ENCODE peak calls at places on chromosomes 3 and 15, in eight cellular contexts. F is astrocyte, N is esophagus squamous epithelium, B is HL-60, O is choroid plexus epithelial cell, P is nephron progenitor cell, A is neural crest cell, S is heart left ventricle. W is an unnamed sample.

GRCh38 chr15:99464137-99464536 is 101.6 kb upstream of the MEF2A start:
- DNase-seq in F (no peak), N (no peak), B (no peak), O (no peak), P (no peak), A (no peak), S (no peak), W (no peak)

GRCh38 chr15:59622289-59622688 is 10.7 kb downstream of the GCNT3 start:
- DNase-seq in F (peak; percentile 18), N (no peak), B (peak; percentile 44), O (peak; percentile 70), P (peak; percentile 53), A (peak; percentile 37), S (no peak), W (peak; percentile 72)

GRCh38 chr3:157447026-157447694 is 10.5 kb downstream of the PTX3 start:
- DNase-seq in F (peak; percentile 39), N (no peak), B (peak; percentile 29), O (peak; percentile 86), P (no peak), A (no peak), S (no peak), W (peak; percentile 53)

GRCh38 chr3:50600841-50601591 is 10.6 kb downstream of the CISH start:
- DNase-seq in F (peak; percentile 94), N (no peak), B (peak; percentile 98), O (peak; percentile 98), P (peak; percentile 29), A (no peak), S (peak; percentile 96), W (peak; percentile 98)

GRCh38 chr15:93865610-93866009 is 365.8 kb upstream of the MCTP2 start:
- DNase-seq in F (no peak), N (no peak), B (peak; percentile 78), O (no peak), P (no peak), A (no peak), S (peak; percentile 21), W (no peak)

GRCh38 chr3:45575491-45575923 is 19.0 kb upstream of the LIMD1 start:
- DNase-seq in F (peak; percentile 83), N (no peak), B (no peak), O (peak; percentile 90), P (no peak), A (no peak), S (no peak), W (peak; percentile 44)

GRCh38 chr15:43872416-43873020 is 45.7 kb downstream of the WDR76 start:
- DNase-seq in F (peak; percentile 60), N (no peak), B (peak; percentile 29), O (peak; percentile 92), P (peak; percentile 63), A (peak; percentile 50), S (peak; percentile 31), W (peak; percentile 61)

GRCh38 chr3:50154840-50155490 is at the start of gene SEMA3F:
- DNase-seq in F (peak; percentile 51), N (no peak), B (peak; percentile 12), O (peak; percentile 62), P (peak; percentile 83), A (peak; percentile 37), S (peak; percentile 55), W (peak; percentile 78)

GRCh38 chr3:30044515-30044914 is 561.9 kb upstream of the TGFBR2 start:
- DNase-seq in F (no peak), N (no peak), B (no peak), O (no peak), P (no peak), A (no peak), S (no peak), W (no peak)

GRCh38 chr3:129599607-129600006 is 6.9 kb downstream of the PLXND1 start:
- DNase-seq in F (peak; percentile 77), N (no peak), B (peak; percentile 91), O (peak; percentile 71), P (no peak), A (no peak), S (peak; percentile 80), W (no peak)

GRCh38 chr15:31318429-31318828 is 8.2 kb upstream of the KLF13 start:
- DNase-seq in F (no peak), N (no peak), B (no peak), O (no peak), P (no peak), A (no peak), S (no peak), W (no peak)

GRCh38 chr3:10116138-10116460 is 624 bp downstream of the BRK1 start:
- DNase-seq in F (peak; percentile 56), N (no peak), B (peak; percentile 30), O (peak; percentile 41), P (no peak), A (no peak), S (no peak), W (peak; percentile 23)

GRCh38 chr3:117393119-117393518 is 683.5 kb downstream of the TUSC7 start:
- DNase-seq in F (peak; percentile 18), N (no peak), B (no peak), O (no peak), P (no peak), A (no peak), S (no peak), W (no peak)

GRCh38 chr3:118882353-118882947 is 152.2 kb downstream of the IGSF11 start:
- DNase-seq in F (peak; percentile 23), N (no peak), B (peak; percentile 45), O (peak; percentile 79), P (peak; percentile 76), A (peak; percentile 74), S (peak; percentile 37), W (peak; percentile 76)

GRCh38 chr3:184230603-184231528 is 1.5 kb downstream of the VWA5B2 start:
- DNase-seq in F (no peak), N (no peak), B (no peak), O (no peak), P (peak; percentile 37), A (no peak), S (no peak), W (peak; percentile 55)

GRCh38 chr15:39281094-39281493 is 299.8 kb upstream of the THBS1 start:
- DNase-seq in F (peak; percentile 97), N (no peak), B (no peak), O (peak; percentile 94), P (no peak), A (no peak), S (no peak), W (no peak)

GRCh38 chr3:184629555-184630160 is 68.1 kb downstream of the EPHB3 start:
- DNase-seq in F (no peak), N (no peak), B (no peak), O (no peak), P (peak; percentile 49), A (no peak), S (no peak), W (no peak)

GRCh38 chr15:47184003-47184404 is 533.3 kb upstream of the SEMA6D start:
- DNase-seq in F (no peak), N (no peak), B (peak; percentile 2), O (no peak), P (peak; percentile 65), A (peak; percentile 41), S (no peak), W (no peak)

GRCh38 chr15:39767921-39768320 is 14.7 kb downstream of the FSIP1 start:
- DNase-seq in F (no peak), N (no peak), B (no peak), O (no peak), P (no peak), A (no peak), S (no peak), W (no peak)

GRCh38 chr3:183247190-183247589 is 5.9 kb upstream of the B3GNT5 start:
- DNase-seq in F (peak; percentile 17), N (no peak), B (no peak), O (peak; percentile 52), P (no peak), A (no peak), S (no peak), W (no peak)

DNA sequence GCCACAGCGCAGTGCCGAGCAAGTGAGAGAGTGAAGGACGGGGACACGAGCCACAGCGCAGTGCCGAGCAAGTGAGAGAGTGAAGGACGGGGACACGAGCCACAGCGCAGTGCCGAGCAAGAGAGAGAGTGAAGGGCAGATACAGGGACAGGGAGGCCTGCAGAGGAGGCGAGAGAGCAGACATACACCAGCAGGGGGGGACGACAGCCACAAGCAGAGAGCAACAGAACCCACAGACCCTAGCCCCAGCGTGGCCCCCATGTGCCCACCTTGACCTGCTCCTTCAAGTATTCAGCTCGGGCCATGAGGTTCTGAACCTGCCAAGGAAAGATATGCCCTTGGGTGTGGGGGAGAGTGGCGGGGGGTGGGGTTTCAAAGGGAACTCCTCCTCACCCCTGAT is 5.5 kb downstream of the ULK3 start:
- DNase-seq in F (no peak), N (no peak), B (no peak), O (no peak), P (no peak), A (no peak), S (no peak), W (no peak)
- TF ChIP-seq CTCF in F (no peak), N (no peak), B (no peak), O (peak; percentile 26), P (no peak), A (peak; percentile 35), S (no peak), W (no peak)

DNA sequence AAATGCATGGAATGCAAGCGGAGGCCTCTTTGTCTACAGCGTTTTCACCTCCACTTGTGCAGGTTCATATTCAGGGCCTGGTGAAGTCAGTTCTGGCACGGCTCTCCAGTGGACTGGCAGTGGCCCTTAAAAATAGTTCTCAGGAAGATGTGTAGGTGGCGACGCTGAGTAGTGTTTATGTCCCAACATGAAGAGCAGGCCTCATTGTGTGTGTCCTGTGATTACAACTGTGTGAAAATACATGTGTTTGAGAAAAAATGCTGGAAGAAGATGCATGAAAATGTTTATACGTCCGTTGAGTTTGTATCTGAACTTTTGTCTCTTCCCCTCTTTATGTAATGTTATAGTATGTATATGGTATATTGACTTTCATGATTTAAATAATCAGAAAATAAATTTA is 7.2 kb downstream of the LIPC start:
- DNase-seq in F (peak; percentile 37), N (no peak), B (peak; percentile 67), O (peak; percentile 77), P (peak; percentile 23), A (peak; percentile 14), S (peak; percentile 62), W (peak; percentile 62)
- TF ChIP-seq CTCF in F (peak; percentile 23), N (peak; percentile 51), B (peak; percentile 26), O (peak; percentile 54), P (no peak), A (peak; percentile 50), S (peak; percentile 46), W (no peak)

DNA sequence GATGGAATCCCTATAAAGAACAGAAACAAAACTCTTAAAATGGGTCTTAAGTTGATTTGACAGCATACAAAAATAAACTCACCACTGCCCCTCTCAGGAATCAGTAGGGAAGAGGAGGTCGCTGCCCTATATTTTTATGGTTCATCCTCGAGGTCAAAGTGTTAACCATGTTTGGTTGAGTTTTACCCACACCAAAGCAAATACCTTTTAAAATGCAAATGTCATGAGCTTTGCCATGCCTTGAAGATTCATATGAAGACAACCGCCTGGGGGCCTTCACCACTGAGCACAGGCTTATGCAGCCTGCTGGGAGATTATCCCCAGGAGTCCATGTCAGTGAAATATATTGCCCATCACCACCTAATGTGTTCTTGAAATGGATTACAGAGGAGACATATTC is 66.1 kb downstream of the GLB1 start:
- DNase-seq in F (no peak), N (no peak), B (no peak), O (no peak), P (no peak), A (no peak), S (no peak), W (no peak)
- TF ChIP-seq CTCF in F (no peak), N (no peak), B (no peak), O (no peak), P (no peak), A (peak; percentile 30), S (no peak), W (no peak)

DNA sequence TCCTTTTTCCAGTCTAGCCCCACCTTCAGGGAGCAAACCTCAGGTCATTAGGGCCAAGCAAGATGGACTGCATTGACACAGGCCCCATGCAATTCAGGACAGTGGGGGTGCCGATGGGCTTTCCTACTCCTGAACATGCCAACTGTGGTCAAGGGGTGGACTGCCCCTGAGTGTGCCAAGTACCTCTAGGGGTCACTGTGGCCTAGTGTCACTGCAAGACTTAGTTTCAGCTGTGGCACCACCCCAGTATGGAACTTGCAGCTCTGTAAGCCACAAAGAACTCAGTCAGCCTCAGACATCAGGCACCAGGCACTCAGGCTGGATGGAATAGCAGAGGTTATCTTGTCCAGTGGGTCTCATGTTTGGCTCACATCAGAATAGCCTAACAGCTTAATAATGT is 32.3 kb downstream of the EXOG start:
- DNase-seq in F (no peak), N (no peak), B (no peak), O (no peak), P (no peak), A (no peak), S (no peak), W (no peak)
- TF ChIP-seq CTCF in F (no peak), N (no peak), B (peak; percentile 1), O (no peak), P (no peak), A (no peak), S (peak; percentile 33), W (no peak)

W was measured in MCF 10A.